ENCODE peak calls at places on chromosomes 12 and 14, in four cellular contexts. E is T follicular helper cell; N is fibroblast of the conjunctiva; Q is naive thymus-derived CD8-positive, alpha-beta T cell. P is an unnamed sample.

GRCh38 chr14:20454359-20454644 is 310 bp downstream of the OSGEP start:
- DNase-seq in E (peak), N (peak), Q (peak), P (peak)

GRCh38 chr12:6957151-6957701 is 6.1 kb downstream of the PTPN6 start:
- DNase-seq in E (no peak), N (no peak), Q (peak), P (no peak)

GRCh38 chr14:41668346-41668745 is 61.7 kb downstream of the LRFN5 start:
- DNase-seq in E (no peak), N (peak), Q (no peak), P (no peak)

GRCh38 chr12:33649992-33650391 is 210.4 kb upstream of the SYT10 start:
- DNase-seq in E (no peak), N (no peak), Q (no peak), P (no peak)

GRCh38 chr12:70733385-70733784 is 96.2 kb upstream of the PTPRB start:
- DNase-seq in E (no peak), N (peak), Q (no peak), P (no peak)

GRCh38 chr12:93419388-93420034 is 22.2 kb downstream of the UBE2N start:
- DNase-seq in E (no peak), N (peak), Q (no peak), P (no peak)

GRCh38 chr12:118136559-118137003 is 657 bp downstream of the PEBP1 start:
- DNase-seq in E (no peak), N (no peak), Q (no peak), P (no peak)

GRCh38 chr12:113003631-113004030 is 25.3 kb downstream of the OAS2 start:
- DNase-seq in E (no peak), N (no peak), Q (no peak), P (no peak)

GRCh38 chr12:15538881-15539280 is 216.6 kb downstream of the PTPRO start:
- DNase-seq in E (no peak), N (no peak), Q (no peak), P (no peak)

GRCh38 chr12:64825143-64826011 is 930 bp downstream of the TBC1D30 start:
- DNase-seq in E (no peak), N (no peak), Q (no peak), P (no peak)

GRCh38 chr14:100130471-100130870 is 29.0 kb downstream of the DEGS2 start:
- DNase-seq in E (no peak), N (no peak), Q (no peak), P (no peak)

GRCh38 chr12:109734219-109735000 is 20.8 kb downstream of the FAM222A start:
- DNase-seq in E (no peak), N (no peak), Q (peak), P (no peak)

GRCh38 chr14:88798161-88798560 is 5.4 kb upstream of the EML5 start:
- DNase-seq in E (no peak), N (no peak), Q (no peak), P (no peak)

GRCh38 chr12:85642810-85643209 is 193.4 kb downstream of the RASSF9 start:
- DNase-seq in E (no peak), N (peak), Q (no peak), P (no peak)

GRCh38 chr12:10243803-10244520 is 31.3 kb downstream of the GABARAPL1 start:
- DNase-seq in E (no peak), N (no peak), Q (no peak), P (no peak)

GRCh38 chr12:104609083-104609844 is 152.5 kb downstream of the CHST11 start:
- DNase-seq in E (no peak), N (no peak), Q (no peak), P (no peak)